ENCODE peak calls at places on chromosomes 4 and X, in five cellular contexts. N is GM23248; Z is iris pigment epithelial cell; C is stimulated activated CD8-positive, alpha-beta memory T cell treated with anti-CD3 and anti-CD28 coated beads, Interleukin-4, amount 100 ng/mL, for 24 hours; K is A172. S is an unnamed sample.

GRCh38 chrX:64975491-64975890 is 759 bp downstream of the ZC4H2 start:
- DNase-seq in N (peak; percentile 62), Z (peak; percentile 5), C (no peak), K (peak; percentile 25), S (peak; percentile 37)

GRCh38 chrX:11666180-11666579 is 460 bp upstream of the ARHGAP6 start:
- DNase-seq in N (peak; percentile 19), Z (no peak), C (no peak), K (no peak), S (no peak)

GRCh38 chrX:134158821-134159512 is 78.0 kb upstream of the CCDC160 start:
- DNase-seq in N (no peak), Z (no peak), C (no peak), K (no peak), S (no peak)

GRCh38 chr4:118012142-118012541 is 22.1 kb upstream of the NDST3 start:
- DNase-seq in N (no peak), Z (peak; percentile 18), C (no peak), K (peak; percentile 2), S (no peak)

GRCh38 chr4:119149110-119149509 is 13.5 kb downstream of the MYOZ2 start:
- DNase-seq in N (no peak), Z (no peak), C (no peak), K (no peak), S (no peak)

GRCh38 chrX:49977319-49978090 is 55.1 kb downstream of the CLCN5 start:
- DNase-seq in N (no peak), Z (no peak), C (no peak), K (no peak), S (no peak)

GRCh38 chr4:36128689-36129088 is 115.6 kb downstream of the ARAP2 start:
- DNase-seq in N (peak; percentile 2), Z (peak; percentile 4), C (no peak), K (no peak), S (no peak)

GRCh38 chr4:145487626-145488025 is 6.0 kb downstream of the SMAD1 start:
- DNase-seq in N (no peak), Z (no peak), C (no peak), K (no peak), S (no peak)

GRCh38 chrX:259692-260355 is 21.4 kb upstream of the PLCXD1 start:
- DNase-seq in N (no peak), Z (no peak), C (no peak), K (no peak), S (no peak)

GRCh38 chr4:155442267-155443105 is 65.7 kb upstream of the MAP9 start:
- DNase-seq in N (peak; percentile 70), Z (peak; percentile 74), C (peak; percentile 40), K (peak; percentile 60), S (peak; percentile 76)

GRCh38 chrX:82218361-82218760 is 1016.5 kb downstream of the SH3BGRL start:
- DNase-seq in N (peak; percentile 23), Z (peak; percentile 23), C (no peak), K (no peak), S (no peak)

GRCh38 chrX:19005909-19006308 is 22.0 kb upstream of the PHKA2 start:
- DNase-seq in N (no peak), Z (no peak), C (no peak), K (no peak), S (no peak)

GRCh38 chrX:11533211-11533651 is 132.5 kb downstream of the ARHGAP6 start:
- DNase-seq in N (peak; percentile 76), Z (peak; percentile 81), C (no peak), K (peak; percentile 81), S (peak; percentile 81)

GRCh38 chr4:3257691-3258482 is 8.9 kb downstream of the MSANTD1 start:
- DNase-seq in N (peak; percentile 82), Z (peak; percentile 55), C (no peak), K (peak; percentile 64), S (no peak)

GRCh38 chr4:155542415-155542814 is 124.2 kb upstream of the GUCY1A1 start:
- DNase-seq in N (no peak), Z (no peak), C (no peak), K (no peak), S (no peak)

GRCh38 chr4:78396613-78397291 is 154.8 kb upstream of the ANXA3 start:
- DNase-seq in N (no peak), Z (no peak), C (no peak), K (no peak), S (no peak)

GRCh38 chr4:24380953-24381506 is 203.3 kb downstream of the DHX15 start:
- DNase-seq in N (no peak), Z (no peak), C (no peak), K (no peak), S (no peak)

GRCh38 chr4:79982587-79983327 is 90.3 kb downstream of the ANTXR2 start:
- DNase-seq in N (peak; percentile 32), Z (peak; percentile 14), C (no peak), K (no peak), S (no peak)

S was measured in cerebellar cortex.